ENCODE peak calls at places on chromosomes 16 and 17, in six cellular contexts. One of them, this sample, is unnamed. For H3K9me3 and H3K4me1, the result is how much of the 10 kb centered on the place peaks cover.

GRCh38 chr17:32323784-32324590 is 18.0 kb downstream of the C17orf75 start:
- DNase-seq in MM.1S: peak
- DNase-seq in transverse colon: peak
- DNase-seq in ovary: no peak
- DNase-seq in endodermal cell: peak
- DNase-seq in sigmoid colon: no peak
- DNase-seq in this sample: no peak

GRCh38 chr16:361341-361871 is 8.9 kb upstream of the AXIN1 start:
- DNase-seq in MM.1S: no peak
- DNase-seq in transverse colon: no peak
- DNase-seq in ovary: no peak
- DNase-seq in endodermal cell: peak
- DNase-seq in sigmoid colon: no peak
- DNase-seq in this sample: no peak

GRCh38 chr16:20944861-20945390 is 44.4 kb downstream of the LYRM1 start:
- DNase-seq in MM.1S: peak
- DNase-seq in transverse colon: no peak
- DNase-seq in ovary: no peak
- DNase-seq in endodermal cell: peak
- DNase-seq in sigmoid colon: no peak
- DNase-seq in this sample: no peak

GRCh38 chr16:86874141-86874540 is 295.8 kb downstream of the FOXL1 start:
- DNase-seq in MM.1S: no peak
- DNase-seq in transverse colon: no peak
- DNase-seq in ovary: no peak
- DNase-seq in endodermal cell: peak
- DNase-seq in sigmoid colon: no peak
- DNase-seq in this sample: no peak

GRCh38 chr17:41322264-41322902 is 6.9 kb upstream of the KRTAP17-1 start:
- DNase-seq in MM.1S: peak
- DNase-seq in transverse colon: no peak
- DNase-seq in ovary: no peak
- DNase-seq in endodermal cell: peak
- DNase-seq in sigmoid colon: no peak
- DNase-seq in this sample: no peak

GRCh38 chr16:87956771-87957279 is 5.6 kb downstream of the BANP start:
- DNase-seq in MM.1S: no peak
- DNase-seq in transverse colon: no peak
- DNase-seq in ovary: no peak
- DNase-seq in endodermal cell: peak
- DNase-seq in sigmoid colon: no peak
- DNase-seq in this sample: no peak

GRCh38 chr17:8687732-8688131 is 56.9 kb downstream of the CCDC42 start:
- DNase-seq in MM.1S: no peak
- DNase-seq in transverse colon: no peak
- DNase-seq in ovary: no peak
- DNase-seq in endodermal cell: no peak
- DNase-seq in sigmoid colon: no peak
- DNase-seq in this sample: no peak

GRCh38 chr16:14071576-14072271 is 605 bp downstream of the MRTFB start:
- DNase-seq in MM.1S: no peak
- DNase-seq in transverse colon: no peak
- DNase-seq in ovary: peak
- DNase-seq in endodermal cell: peak
- DNase-seq in sigmoid colon: no peak
- DNase-seq in this sample: no peak

GRCh38 chr16:30585022-30585399 is 486 bp downstream of the ZNF785 start:
- DNase-seq in MM.1S: no peak
- DNase-seq in transverse colon: peak
- DNase-seq in ovary: no peak
- DNase-seq in endodermal cell: peak
- DNase-seq in sigmoid colon: peak
- DNase-seq in this sample: no peak

GRCh38 chr17:45873728-45874127 is 20.6 kb upstream of the MAPT start:
- DNase-seq in MM.1S: peak
- DNase-seq in transverse colon: no peak
- DNase-seq in ovary: no peak
- DNase-seq in endodermal cell: no peak
- DNase-seq in sigmoid colon: no peak
- DNase-seq in this sample: no peak

GRCh38 chr17:66469088-66469442 is 166.7 kb downstream of the PRKCA start:
- DNase-seq in MM.1S: no peak
- DNase-seq in transverse colon: no peak
- DNase-seq in ovary: no peak
- DNase-seq in endodermal cell: no peak
- DNase-seq in sigmoid colon: no peak
- DNase-seq in this sample: no peak

GRCh38 chr17:77423589-77424451 is 283.1 kb downstream of the SEC14L1 start:
- DNase-seq in MM.1S: no peak
- DNase-seq in transverse colon: peak
- DNase-seq in ovary: peak
- DNase-seq in endodermal cell: no peak
- DNase-seq in sigmoid colon: peak
- DNase-seq in this sample: no peak

GRCh38 chr17:82920150-82920549 is 80.3 kb upstream of the ZNF750 start:
- DNase-seq in MM.1S: no peak
- DNase-seq in transverse colon: no peak
- DNase-seq in ovary: no peak
- DNase-seq in endodermal cell: no peak
- DNase-seq in sigmoid colon: no peak
- DNase-seq in this sample: no peak

GRCh38 chr16:81841709-81842108 is 62.6 kb downstream of the PLCG2 start:
- DNase-seq in MM.1S: peak
- DNase-seq in transverse colon: no peak
- DNase-seq in ovary: no peak
- DNase-seq in endodermal cell: no peak
- DNase-seq in sigmoid colon: no peak
- DNase-seq in this sample: no peak

GRCh38 chr16:9000664-9001063 is 37.0 kb upstream of the USP7 start:
- DNase-seq in MM.1S: no peak
- DNase-seq in transverse colon: no peak
- DNase-seq in ovary: no peak
- DNase-seq in endodermal cell: no peak
- DNase-seq in sigmoid colon: no peak
- DNase-seq in this sample: no peak

GRCh38 chr16:57870753-57871454 is 68.6 kb upstream of the KIFC3 start:
- DNase-seq in MM.1S: no peak
- DNase-seq in transverse colon: no peak
- DNase-seq in ovary: no peak
- DNase-seq in endodermal cell: peak
- DNase-seq in sigmoid colon: no peak
- DNase-seq in this sample: no peak

GRCh38 chr17:68749742-68750562 is 148.8 kb upstream of the FAM20A start:
- DNase-seq in MM.1S: no peak
- DNase-seq in transverse colon: no peak
- DNase-seq in ovary: no peak
- DNase-seq in endodermal cell: no peak
- DNase-seq in sigmoid colon: no peak
- DNase-seq in this sample: no peak

GRCh38 chr17:59707971-59708425 is 544 bp downstream of the VMP1 start:
- DNase-seq in MM.1S: no peak
- DNase-seq in transverse colon: no peak
- DNase-seq in ovary: no peak
- DNase-seq in endodermal cell: no peak
- DNase-seq in sigmoid colon: no peak
- DNase-seq in this sample: no peak

GRCh38 chr17:43753488-43754129 is 5.0 kb downstream of the SOST start:
- DNase-seq in MM.1S: no peak
- DNase-seq in transverse colon: no peak
- DNase-seq in ovary: no peak
- DNase-seq in endodermal cell: no peak
- DNase-seq in sigmoid colon: peak
- DNase-seq in this sample: no peak

GRCh38 chr17:44501866-44502265 is 1.3 kb downstream of the GPATCH8 start:
- DNase-seq in MM.1S: no peak
- DNase-seq in transverse colon: no peak
- DNase-seq in ovary: no peak
- DNase-seq in endodermal cell: no peak
- DNase-seq in sigmoid colon: no peak
- DNase-seq in this sample: no peak

GRCh38 chr17:38752930-38753506 is 477 bp downstream of the PSMB3 start:
- DNase-seq in MM.1S: no peak
- DNase-seq in transverse colon: no peak
- DNase-seq in ovary: peak
- DNase-seq in endodermal cell: no peak
- DNase-seq in sigmoid colon: no peak
- DNase-seq in this sample: no peak

GRCh38 chr17:4716081-4716480 is 5.6 kb downstream of the ARRB2 start:
- DNase-seq in MM.1S: no peak
- DNase-seq in transverse colon: no peak
- DNase-seq in ovary: no peak
- DNase-seq in endodermal cell: no peak
- DNase-seq in sigmoid colon: no peak
- DNase-seq in this sample: no peak

GRCh38 chr17:4717791-4718190 is 7.4 kb downstream of the ARRB2 start:
- DNase-seq in MM.1S: no peak
- DNase-seq in transverse colon: no peak
- DNase-seq in ovary: no peak
- DNase-seq in endodermal cell: no peak
- DNase-seq in sigmoid colon: no peak
- DNase-seq in this sample: no peak

GRCh38 chr17:4712526-4712925 is 2.1 kb downstream of the ARRB2 start:
- DNase-seq in MM.1S: no peak
- DNase-seq in transverse colon: no peak
- DNase-seq in ovary: no peak
- DNase-seq in endodermal cell: no peak
- DNase-seq in sigmoid colon: no peak
- DNase-seq in this sample: no peak

GRCh38 chr17:4718276-4718675 is 7.8 kb downstream of the ARRB2 start:
- DNase-seq in MM.1S: no peak
- DNase-seq in transverse colon: no peak
- DNase-seq in ovary: no peak
- DNase-seq in endodermal cell: no peak
- DNase-seq in sigmoid colon: no peak
- DNase-seq in this sample: no peak

DNA sequence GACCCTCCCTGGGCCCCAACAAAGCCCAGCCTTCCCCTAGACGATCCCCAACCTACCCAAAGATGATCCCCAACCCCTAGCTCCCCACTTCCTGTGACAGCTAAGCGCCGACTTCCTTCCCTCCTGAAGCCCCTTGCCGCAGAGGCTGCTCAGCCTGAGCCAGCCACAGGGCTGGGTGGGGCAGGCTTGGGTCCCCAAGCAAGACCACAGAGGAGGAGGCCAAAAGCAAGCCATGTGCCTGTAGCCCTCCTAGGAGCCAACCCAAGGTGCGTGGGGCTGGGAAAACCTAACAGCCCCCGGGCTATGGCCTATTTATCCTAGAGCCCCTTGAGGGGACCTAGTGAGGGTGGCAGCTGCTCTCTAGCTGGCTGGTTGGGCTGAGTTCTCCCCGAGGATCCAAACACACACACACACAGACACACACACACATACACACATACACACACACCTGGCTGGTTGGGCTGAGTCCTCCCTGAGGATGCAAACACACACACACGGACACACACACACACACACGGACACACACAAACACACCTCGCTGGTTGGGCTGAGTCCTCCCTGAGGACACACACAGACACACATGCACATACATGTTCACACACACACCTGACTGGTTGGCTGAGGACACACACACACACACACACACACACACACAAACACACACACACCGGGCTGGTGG is 4.8 kb downstream of the ARRB2 start:
- DNase-seq in MM.1S: no peak
- DNase-seq in transverse colon: no peak
- DNase-seq in ovary: no peak
- DNase-seq in endodermal cell: no peak
- DNase-seq in sigmoid colon: no peak
- DNase-seq in this sample: peak
- H3K27ac ChIP-seq in MM.1S: no peak
- H3K27ac ChIP-seq in transverse colon: peak
- H3K27ac ChIP-seq in ovary: no peak
- H3K27ac ChIP-seq in endodermal cell: no peak
- H3K27ac ChIP-seq in sigmoid colon: no peak
- H3K27ac ChIP-seq in this sample: peak

DNA sequence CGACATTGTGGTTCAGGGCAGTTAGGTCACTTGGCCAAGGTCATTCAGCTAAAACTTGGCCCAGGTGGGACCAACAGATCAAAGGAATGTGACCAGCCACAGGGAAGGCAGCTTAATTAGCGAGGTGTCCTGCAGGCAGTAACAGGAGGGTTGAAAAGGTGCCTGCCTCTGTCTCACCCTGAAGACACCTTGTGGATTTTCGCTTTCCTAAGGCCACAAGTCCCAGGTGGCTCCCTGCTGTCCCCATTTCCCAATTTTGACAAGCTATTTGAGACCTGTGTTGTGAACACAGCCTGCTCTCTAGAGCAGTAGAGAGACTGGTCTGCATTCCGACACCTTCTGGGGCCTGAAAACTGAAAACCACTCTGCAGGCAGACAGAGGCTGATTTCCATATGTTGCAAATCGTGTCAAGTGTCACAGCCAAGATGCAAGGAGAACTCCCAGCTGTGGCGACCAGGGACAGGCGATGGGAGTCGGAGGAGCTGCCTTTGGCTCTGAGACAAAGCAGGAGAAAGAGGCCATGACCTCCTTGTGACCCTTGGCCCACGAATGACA is 593.1 kb upstream of the CDH5 start:
- DNase-seq in MM.1S: peak
- DNase-seq in transverse colon: no peak
- DNase-seq in ovary: no peak
- DNase-seq in endodermal cell: peak
- DNase-seq in sigmoid colon: no peak
- DNase-seq in this sample: no peak
- H3K9me3 ChIP-seq in MM.1S: under half
- H3K9me3 ChIP-seq in transverse colon: under half
- H3K9me3 ChIP-seq in ovary: under half
- H3K9me3 ChIP-seq in endodermal cell: half or more
- H3K9me3 ChIP-seq in sigmoid colon: under half
- H3K9me3 ChIP-seq in this sample: under half

GRCh38 chr17:78884876-78885667 is 17.9 kb downstream of the CEP295NL start:
- DNase-seq in MM.1S: no peak
- DNase-seq in transverse colon: no peak
- DNase-seq in ovary: peak
- DNase-seq in endodermal cell: no peak
- DNase-seq in sigmoid colon: no peak
- DNase-seq in this sample: no peak

GRCh38 chr17:78884148-78884870 is 18.7 kb downstream of the CEP295NL start:
- DNase-seq in MM.1S: no peak
- DNase-seq in transverse colon: no peak
- DNase-seq in ovary: no peak
- DNase-seq in endodermal cell: peak
- DNase-seq in sigmoid colon: no peak
- DNase-seq in this sample: no peak

GRCh38 chr17:78882546-78883089 is 20.4 kb downstream of the CEP295NL start:
- DNase-seq in MM.1S: no peak
- DNase-seq in transverse colon: no peak
- DNase-seq in ovary: no peak
- DNase-seq in endodermal cell: peak
- DNase-seq in sigmoid colon: no peak
- DNase-seq in this sample: no peak

GRCh38 chr17:78883090-78883532 is 19.9 kb downstream of the CEP295NL start:
- DNase-seq in MM.1S: no peak
- DNase-seq in transverse colon: peak
- DNase-seq in ovary: peak
- DNase-seq in endodermal cell: no peak
- DNase-seq in sigmoid colon: peak
- DNase-seq in this sample: no peak

GRCh38 chr17:78883533-78884131 is 19.4 kb downstream of the CEP295NL start:
- DNase-seq in MM.1S: no peak
- DNase-seq in transverse colon: peak
- DNase-seq in ovary: peak
- DNase-seq in endodermal cell: peak
- DNase-seq in sigmoid colon: peak
- DNase-seq in this sample: no peak
- H3K4me1 ChIP-seq in MM.1S: under half
- H3K4me1 ChIP-seq in transverse colon: under half
- H3K4me1 ChIP-seq in ovary: under half
- H3K4me1 ChIP-seq in endodermal cell: under half
- H3K4me1 ChIP-seq in sigmoid colon: half or more
- H3K4me1 ChIP-seq in this sample: under half

GRCh38 chr17:35447494-35447893 is 1.1 kb downstream of the SLFN13 start:
- DNase-seq in MM.1S: no peak
- DNase-seq in transverse colon: no peak
- DNase-seq in ovary: no peak
- DNase-seq in endodermal cell: no peak
- DNase-seq in sigmoid colon: no peak
- DNase-seq in this sample: no peak
- H3K27ac ChIP-seq in MM.1S: peak
- H3K27ac ChIP-seq in transverse colon: peak
- H3K27ac ChIP-seq in ovary: no peak
- H3K27ac ChIP-seq in endodermal cell: peak
- H3K27ac ChIP-seq in sigmoid colon: peak
- H3K27ac ChIP-seq in this sample: peak